ENCODE peak calls at places on chromosomes 7 and 10, in ten cellular contexts. One of them, this sample, is unnamed.

GRCh38 chr10:112767156-112767555 is 182.9 kb upstream of the TCF7L2 start:
- DNase-seq in cardiac muscle cell: no peak
- DNase-seq in thoracic aorta: no peak
- DNase-seq in fibroblast of lung: peak; percentile 36
- DNase-seq in ascending aorta: no peak
- DNase-seq in A549: no peak
- DNase-seq in gastrocnemius medialis: no peak
- DNase-seq in heart left ventricle: no peak
- DNase-seq in OCI-LY7: no peak
- DNase-seq in esophagus squamous epithelium: no peak
- DNase-seq in this sample: no peak

GRCh38 chr7:143388051-143388450 is 6.9 kb downstream of the ZYX start:
- DNase-seq in cardiac muscle cell: no peak
- DNase-seq in thoracic aorta: no peak
- DNase-seq in fibroblast of lung: no peak
- DNase-seq in ascending aorta: no peak
- DNase-seq in A549: no peak
- DNase-seq in gastrocnemius medialis: no peak
- DNase-seq in heart left ventricle: no peak
- DNase-seq in OCI-LY7: no peak
- DNase-seq in esophagus squamous epithelium: no peak
- DNase-seq in this sample: no peak

GRCh38 chr7:106867641-106868351 is 2.7 kb downstream of the PIK3CG start:
- DNase-seq in cardiac muscle cell: no peak
- DNase-seq in thoracic aorta: no peak
- DNase-seq in fibroblast of lung: no peak
- DNase-seq in ascending aorta: no peak
- DNase-seq in A549: no peak
- DNase-seq in gastrocnemius medialis: no peak
- DNase-seq in heart left ventricle: no peak
- DNase-seq in OCI-LY7: no peak
- DNase-seq in esophagus squamous epithelium: no peak
- DNase-seq in this sample: no peak

GRCh38 chr10:96043895-96044580 is 655 bp downstream of the CCNJ start:
- DNase-seq in cardiac muscle cell: peak; percentile 40
- DNase-seq in thoracic aorta: peak; percentile 9
- DNase-seq in fibroblast of lung: peak; percentile 57
- DNase-seq in ascending aorta: no peak
- DNase-seq in A549: peak; percentile 53
- DNase-seq in gastrocnemius medialis: peak; percentile 20
- DNase-seq in heart left ventricle: peak; percentile 61
- DNase-seq in OCI-LY7: peak; percentile 75
- DNase-seq in esophagus squamous epithelium: no peak
- DNase-seq in this sample: peak; percentile 20

GRCh38 chr10:94065344-94065743 is 71.6 kb downstream of the PLCE1 start:
- DNase-seq in cardiac muscle cell: peak; percentile 56
- DNase-seq in thoracic aorta: no peak
- DNase-seq in fibroblast of lung: no peak
- DNase-seq in ascending aorta: no peak
- DNase-seq in A549: no peak
- DNase-seq in gastrocnemius medialis: no peak
- DNase-seq in heart left ventricle: no peak
- DNase-seq in OCI-LY7: no peak
- DNase-seq in esophagus squamous epithelium: no peak
- DNase-seq in this sample: no peak

GRCh38 chr10:37736120-37736519 is 121.3 kb downstream of the ZNF248 start:
- DNase-seq in cardiac muscle cell: no peak
- DNase-seq in thoracic aorta: no peak
- DNase-seq in fibroblast of lung: no peak
- DNase-seq in ascending aorta: no peak
- DNase-seq in A549: no peak
- DNase-seq in gastrocnemius medialis: no peak
- DNase-seq in heart left ventricle: no peak
- DNase-seq in OCI-LY7: no peak
- DNase-seq in esophagus squamous epithelium: no peak
- DNase-seq in this sample: no peak

GRCh38 chr7:41862261-41862660 is 159.4 kb upstream of the INHBA start:
- DNase-seq in cardiac muscle cell: no peak
- DNase-seq in thoracic aorta: no peak
- DNase-seq in fibroblast of lung: no peak
- DNase-seq in ascending aorta: no peak
- DNase-seq in A549: no peak
- DNase-seq in gastrocnemius medialis: no peak
- DNase-seq in heart left ventricle: no peak
- DNase-seq in OCI-LY7: no peak
- DNase-seq in esophagus squamous epithelium: no peak
- DNase-seq in this sample: no peak

GRCh38 chr10:103659674-103660363 is 166.3 kb downstream of the NEURL1 start:
- DNase-seq in cardiac muscle cell: peak; percentile 93
- DNase-seq in thoracic aorta: no peak
- DNase-seq in fibroblast of lung: peak; percentile 89
- DNase-seq in ascending aorta: peak; percentile 45
- DNase-seq in A549: no peak
- DNase-seq in gastrocnemius medialis: peak; percentile 75
- DNase-seq in heart left ventricle: peak; percentile 72
- DNase-seq in OCI-LY7: no peak
- DNase-seq in esophagus squamous epithelium: no peak
- DNase-seq in this sample: peak; percentile 76

GRCh38 chr7:106110238-106110560 is 1.9 kb downstream of the SYPL1 start:
- DNase-seq in cardiac muscle cell: peak; percentile 20
- DNase-seq in thoracic aorta: no peak
- DNase-seq in fibroblast of lung: no peak
- DNase-seq in ascending aorta: no peak
- DNase-seq in A549: no peak
- DNase-seq in gastrocnemius medialis: no peak
- DNase-seq in heart left ventricle: no peak
- DNase-seq in OCI-LY7: peak; percentile 60
- DNase-seq in esophagus squamous epithelium: no peak
- DNase-seq in this sample: no peak

DNA sequence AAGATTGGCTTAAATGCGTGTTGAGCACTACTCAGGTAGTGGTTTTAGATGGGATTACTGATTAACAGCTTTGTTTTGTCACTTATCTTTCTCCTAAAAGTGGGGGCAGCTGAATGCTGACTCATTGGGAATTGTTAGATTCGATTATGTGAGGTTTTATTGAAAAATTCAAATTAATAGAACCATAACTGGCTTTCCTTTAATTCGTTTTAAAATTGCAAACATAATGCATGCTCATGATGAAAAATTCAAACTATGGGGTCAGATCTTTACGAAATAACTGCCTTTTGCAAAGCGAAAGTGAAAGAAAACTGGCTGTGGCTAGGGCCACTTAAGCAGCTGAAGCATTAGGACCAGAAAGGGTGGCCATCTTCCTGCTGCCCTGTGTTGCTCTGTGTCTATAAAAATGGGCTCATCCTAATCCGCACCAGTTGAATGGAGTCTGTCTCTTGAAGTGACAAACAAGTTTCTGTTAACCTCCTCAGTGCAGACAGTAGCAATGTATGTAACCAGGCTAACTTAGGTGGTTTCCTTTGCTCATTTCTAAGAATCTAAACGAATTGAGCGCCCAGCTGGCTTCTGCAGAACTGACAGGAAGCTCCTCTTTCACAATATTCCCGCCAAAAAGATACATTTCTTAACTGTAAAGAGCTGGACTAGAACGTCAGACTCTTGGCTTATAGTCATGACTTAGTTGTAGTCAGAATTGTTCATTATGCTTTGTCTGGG is 27.8 kb downstream of the DENND10 start:
- DNase-seq in cardiac muscle cell: peak; percentile 76
- DNase-seq in thoracic aorta: no peak
- DNase-seq in fibroblast of lung: no peak
- DNase-seq in ascending aorta: no peak
- DNase-seq in A549: no peak
- DNase-seq in gastrocnemius medialis: peak; percentile 17
- DNase-seq in heart left ventricle: no peak
- DNase-seq in OCI-LY7: peak; percentile 59
- DNase-seq in esophagus squamous epithelium: no peak
- DNase-seq in this sample: no peak
- H3K4me3 ChIP-seq in cardiac muscle cell: no peak overlapping the region
- H3K4me3 ChIP-seq in thoracic aorta: peak overlapping the region; percentile 55
- H3K4me3 ChIP-seq in fibroblast of lung: peak overlapping the region; percentile 45
- H3K4me3 ChIP-seq in ascending aorta: peak overlapping the region; percentile 21
- H3K4me3 ChIP-seq in A549: peak overlapping the region; percentile 31
- H3K4me3 ChIP-seq in gastrocnemius medialis: peak overlapping the region; percentile 48
- H3K4me3 ChIP-seq in heart left ventricle: peak overlapping the region; percentile 43
- H3K4me3 ChIP-seq in OCI-LY7: peak overlapping the region; percentile 61
- H3K4me3 ChIP-seq in esophagus squamous epithelium: peak overlapping the region; percentile 26
- H3K4me3 ChIP-seq in this sample: peak overlapping the region; percentile 36

GRCh38 chr10:117463545-117463920 is 79.0 kb upstream of the EMX2 start:
- DNase-seq in cardiac muscle cell: no peak
- DNase-seq in thoracic aorta: no peak
- DNase-seq in fibroblast of lung: no peak
- DNase-seq in ascending aorta: no peak
- DNase-seq in A549: no peak
- DNase-seq in gastrocnemius medialis: no peak
- DNase-seq in heart left ventricle: no peak
- DNase-seq in OCI-LY7: no peak
- DNase-seq in esophagus squamous epithelium: no peak
- DNase-seq in this sample: no peak
- TF ChIP-seq CTCF in cardiac muscle cell: no peak
- TF ChIP-seq CTCF in thoracic aorta: no peak
- TF ChIP-seq CTCF in fibroblast of lung: no peak
- TF ChIP-seq CTCF in ascending aorta: no peak
- TF ChIP-seq CTCF in A549: no peak
- TF ChIP-seq CTCF in gastrocnemius medialis: no peak
- TF ChIP-seq CTCF in heart left ventricle: no peak
- TF ChIP-seq CTCF in OCI-LY7: no peak
- TF ChIP-seq CTCF in esophagus squamous epithelium: no peak
- TF ChIP-seq CTCF in this sample: no peak

DNA sequence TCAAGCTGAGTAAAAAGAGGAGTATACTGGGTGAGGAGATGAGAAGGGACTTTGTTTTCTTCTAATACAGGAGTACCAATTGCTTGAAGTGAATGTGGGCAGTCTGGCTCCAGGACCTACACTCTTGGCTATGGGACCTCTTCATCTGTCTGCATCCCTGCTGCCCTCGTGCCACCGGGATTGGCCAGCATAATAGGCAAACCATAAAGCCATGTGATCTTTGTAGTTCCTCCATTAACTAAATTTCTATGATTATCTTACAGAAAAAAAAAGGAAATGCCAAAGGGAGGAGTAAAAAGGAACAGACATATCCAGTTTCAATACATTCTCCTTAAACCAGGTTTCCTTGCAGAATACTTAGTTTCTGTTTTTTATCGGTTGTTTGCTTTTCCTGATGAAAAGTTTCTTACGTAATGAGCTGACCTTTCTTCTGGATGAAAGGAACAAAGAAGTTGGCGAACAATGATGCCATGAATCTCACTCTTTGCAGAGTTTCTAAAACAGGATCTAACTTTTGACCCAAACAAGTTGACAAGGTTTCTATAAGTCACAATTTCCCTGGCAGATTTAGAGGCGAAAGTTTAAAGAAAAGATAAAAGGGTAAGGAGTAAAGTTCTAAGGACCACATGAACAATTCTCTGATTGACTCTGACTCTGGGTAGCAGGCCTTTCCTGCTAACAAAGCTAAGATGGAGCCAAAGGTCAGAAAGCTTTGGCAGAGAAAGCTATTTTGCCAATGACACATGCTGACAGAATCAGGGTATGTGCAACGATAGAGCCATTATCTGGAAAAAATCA is 54.1 kb downstream of the LAMB1 start:
- DNase-seq in cardiac muscle cell: peak; percentile 77
- DNase-seq in thoracic aorta: no peak
- DNase-seq in fibroblast of lung: peak; percentile 93
- DNase-seq in ascending aorta: no peak
- DNase-seq in A549: peak; percentile 69
- DNase-seq in gastrocnemius medialis: no peak
- DNase-seq in heart left ventricle: no peak
- DNase-seq in OCI-LY7: no peak
- DNase-seq in esophagus squamous epithelium: no peak
- DNase-seq in this sample: no peak
- H3K4me1 ChIP-seq in cardiac muscle cell: peaks cover 17% of the 10 kb centered on the region
- H3K4me1 ChIP-seq in thoracic aorta: peaks cover 23% of the 10 kb centered on the region
- H3K4me1 ChIP-seq in fibroblast of lung: peaks cover 61% of the 10 kb centered on the region
- H3K4me1 ChIP-seq in ascending aorta: peaks cover 8% of the 10 kb centered on the region
- H3K4me1 ChIP-seq in A549: peaks cover 77% of the 10 kb centered on the region
- H3K4me1 ChIP-seq in gastrocnemius medialis: no peaks in the 10 kb centered on the region
- H3K4me1 ChIP-seq in heart left ventricle: peaks cover 36% of the 10 kb centered on the region
- H3K4me1 ChIP-seq in OCI-LY7: no peaks in the 10 kb centered on the region
- H3K4me1 ChIP-seq in esophagus squamous epithelium: peaks cover 5% of the 10 kb centered on the region
- H3K4me1 ChIP-seq in this sample: peaks cover 7% of the 10 kb centered on the region

DNA sequence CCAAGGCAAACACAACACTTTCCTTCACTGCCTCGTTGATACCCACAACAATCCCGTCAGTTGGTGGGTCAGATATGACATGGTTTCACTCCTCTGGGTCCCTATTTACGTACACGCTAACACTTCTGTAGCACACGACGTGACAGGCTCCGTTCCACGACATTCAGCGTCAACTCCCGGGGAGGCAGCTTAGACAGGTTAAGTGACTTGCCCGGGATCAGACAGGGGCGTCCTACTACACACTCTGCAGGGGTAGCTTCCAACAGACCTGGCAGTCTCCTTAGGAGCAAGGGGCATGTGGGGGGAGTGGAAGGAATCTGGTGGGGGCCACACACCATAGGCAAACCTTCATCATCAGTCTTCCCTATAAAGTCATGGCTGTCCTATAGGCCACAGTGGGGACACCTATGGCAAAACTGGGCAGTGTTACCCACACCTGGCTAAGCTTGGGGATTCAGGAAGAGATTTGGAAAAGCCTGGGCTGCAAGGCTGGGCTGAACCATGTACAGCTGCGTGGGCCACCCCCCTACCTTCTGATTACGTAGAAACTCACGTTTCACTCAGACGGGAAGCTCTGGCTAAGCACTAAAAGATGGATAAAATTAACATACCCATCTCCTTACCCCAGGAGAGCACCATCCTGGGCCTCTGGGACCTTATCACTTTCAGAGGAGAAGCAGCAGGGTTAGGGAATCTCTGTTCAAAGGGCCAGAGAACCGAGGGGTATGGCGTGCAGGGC is 2.0 kb downstream of the TYSND1 start:
- DNase-seq in cardiac muscle cell: no peak
- DNase-seq in thoracic aorta: no peak
- DNase-seq in fibroblast of lung: no peak
- DNase-seq in ascending aorta: no peak
- DNase-seq in A549: no peak
- DNase-seq in gastrocnemius medialis: no peak
- DNase-seq in heart left ventricle: no peak
- DNase-seq in OCI-LY7: no peak
- DNase-seq in esophagus squamous epithelium: no peak
- DNase-seq in this sample: no peak
- H3K4me3 ChIP-seq in cardiac muscle cell: no peak overlapping the region
- H3K4me3 ChIP-seq in thoracic aorta: peak overlapping the region; percentile 92
- H3K4me3 ChIP-seq in fibroblast of lung: peak overlapping the region; percentile 61
- H3K4me3 ChIP-seq in ascending aorta: peak overlapping the region; percentile 87
- H3K4me3 ChIP-seq in A549: peak overlapping the region; percentile 79
- H3K4me3 ChIP-seq in gastrocnemius medialis: no peak overlapping the region
- H3K4me3 ChIP-seq in heart left ventricle: peak overlapping the region; percentile 69
- H3K4me3 ChIP-seq in OCI-LY7: peak overlapping the region; percentile 76
- H3K4me3 ChIP-seq in esophagus squamous epithelium: peak overlapping the region; percentile 76
- H3K4me3 ChIP-seq in this sample: peak overlapping the region; percentile 96

DNA sequence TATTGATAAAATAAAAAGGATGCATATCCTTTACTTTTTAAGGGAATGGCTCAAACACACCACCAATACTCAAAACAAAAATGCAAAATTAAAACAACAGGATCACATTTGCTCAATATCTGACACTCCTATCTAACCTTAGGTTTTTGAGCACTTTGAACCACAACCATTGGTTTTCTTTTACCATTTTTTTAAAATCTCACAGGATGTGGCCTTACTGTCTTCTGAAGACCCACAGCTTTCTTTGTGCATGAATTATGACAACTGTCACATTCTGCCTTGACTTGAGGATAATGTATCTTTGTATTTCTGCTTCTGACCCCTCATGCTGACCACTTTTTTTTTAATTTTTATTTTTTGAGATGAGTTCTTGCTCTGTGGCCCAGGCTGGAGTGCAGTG is 461.1 kb upstream of the NRP1 start:
- DNase-seq in cardiac muscle cell: no peak
- DNase-seq in thoracic aorta: no peak
- DNase-seq in fibroblast of lung: no peak
- DNase-seq in ascending aorta: no peak
- DNase-seq in A549: no peak
- DNase-seq in gastrocnemius medialis: no peak
- DNase-seq in heart left ventricle: no peak
- DNase-seq in OCI-LY7: no peak
- DNase-seq in esophagus squamous epithelium: no peak
- DNase-seq in this sample: no peak
- TF ChIP-seq CTCF in cardiac muscle cell: no peak
- TF ChIP-seq CTCF in thoracic aorta: no peak
- TF ChIP-seq CTCF in fibroblast of lung: no peak
- TF ChIP-seq CTCF in ascending aorta: no peak
- TF ChIP-seq CTCF in A549: no peak
- TF ChIP-seq CTCF in gastrocnemius medialis: no peak
- TF ChIP-seq CTCF in heart left ventricle: no peak
- TF ChIP-seq CTCF in OCI-LY7: no peak
- TF ChIP-seq CTCF in esophagus squamous epithelium: no peak
- TF ChIP-seq CTCF in this sample: no peak